ENCODE peak calls at places on chromosomes 6 and 20, in six cellular contexts. Y is fibroblast of the aortic adventitia, U is substantia nigra, Z is AG08396, L is hepatic stellate cell, C is AG08395. W is an unnamed sample.

GRCh38 chr6:15066433-15067337 is 179.2 kb upstream of the JARID2 start:
- DNase-seq in Y (peak; percentile 45), U (no peak), Z (peak; percentile 44), L (no peak), C (peak; percentile 69), W (no peak)

GRCh38 chr20:34037767-34038166 is 44.1 kb downstream of the RALY start:
- DNase-seq in Y (peak; percentile 92), U (no peak), Z (peak; percentile 67), L (peak; percentile 32), C (peak; percentile 53), W (no peak)

GRCh38 chr6:149346075-149346474 is 28.6 kb downstream of the TAB2 start:
- DNase-seq in Y (no peak), U (no peak), Z (no peak), L (no peak), C (no peak), W (no peak)

GRCh38 chr20:38073307-38074010 is 39.9 kb downstream of the RPRD1B start:
- DNase-seq in Y (peak; percentile 99), U (no peak), Z (peak; percentile 73), L (peak; percentile 70), C (peak; percentile 86), W (no peak)

GRCh38 chr6:46215777-46216176 is 45.0 kb upstream of the ENPP5 start:
- DNase-seq in Y (no peak), U (no peak), Z (no peak), L (no peak), C (no peak), W (no peak)

GRCh38 chr6:139496654-139497343 is 122.4 kb upstream of the CITED2 start:
- DNase-seq in Y (no peak), U (no peak), Z (no peak), L (no peak), C (no peak), W (no peak)

GRCh38 chr6:110415297-110415916 is at the start of gene DDO:
- DNase-seq in Y (peak; percentile 62), U (peak; percentile 64), Z (peak; percentile 91), L (peak; percentile 95), C (peak; percentile 80), W (no peak)

GRCh38 chr20:47343007-47343472 is 13.5 kb downstream of the ZMYND8 start:
- DNase-seq in Y (peak; percentile 17), U (no peak), Z (no peak), L (no peak), C (no peak), W (no peak)

GRCh38 chr6:166305562-166306117 is 2.6 kb downstream of the PRR18 start:
- DNase-seq in Y (no peak), U (peak; percentile 32), Z (no peak), L (no peak), C (no peak), W (no peak)

GRCh38 chr20:36631651-36632050 is 14.3 kb downstream of the SLA2 start:
- DNase-seq in Y (no peak), U (no peak), Z (no peak), L (no peak), C (no peak), W (no peak)

GRCh38 chr20:20780127-20780822 is 67.8 kb upstream of the RALGAPA2 start:
- DNase-seq in Y (peak; percentile 44), U (no peak), Z (no peak), L (no peak), C (no peak), W (no peak)

GRCh38 chr6:140174509-140174908 is 800.1 kb upstream of the CITED2 start:
- DNase-seq in Y (peak; percentile 93), U (no peak), Z (peak; percentile 68), L (peak; percentile 30), C (peak; percentile 88), W (no peak)

GRCh38 chr6:37732688-37733087 is 35.0 kb upstream of the MDGA1 start:
- DNase-seq in Y (no peak), U (no peak), Z (no peak), L (no peak), C (no peak), W (no peak)

GRCh38 chr20:18032977-18033892 is 24.5 kb downstream of the OVOL2 start:
- DNase-seq in Y (no peak), U (no peak), Z (no peak), L (no peak), C (no peak), W (no peak)

GRCh38 chr20:1661542-1662299 is 4.1 kb upstream of the SIRPG start:
- DNase-seq in Y (no peak), U (no peak), Z (no peak), L (no peak), C (no peak), W (no peak)

GRCh38 chr20:17542993-17543412 is 11.8 kb upstream of the BFSP1 start:
- DNase-seq in Y (peak; percentile 95), U (no peak), Z (peak; percentile 53), L (peak; percentile 52), C (peak; percentile 71), W (no peak)

GRCh38 chr6:79546186-79546585 is 9.0 kb upstream of the LCA5 start:
- DNase-seq in Y (peak; percentile 29), U (no peak), Z (no peak), L (no peak), C (no peak), W (no peak)

GRCh38 chr20:61299088-61299487 is 47.0 kb downstream of the CDH4 start:
- DNase-seq in Y (no peak), U (no peak), Z (no peak), L (no peak), C (no peak), W (no peak)

GRCh38 chr20:5996765-5997164 is 46.3 kb downstream of the MCM8 start:
- DNase-seq in Y (no peak), U (no peak), Z (no peak), L (no peak), C (no peak), W (no peak)

GRCh38 chr6:51893356-51893755 is 194.1 kb downstream of the PKHD1 start:
- DNase-seq in Y (no peak), U (no peak), Z (no peak), L (no peak), C (no peak), W (no peak)

GRCh38 chr6:30748851-30749540 is 4.6 kb upstream of the IER3 start:
- DNase-seq in Y (no peak), U (no peak), Z (no peak), L (no peak), C (no peak), W (no peak)

GRCh38 chr20:35991142-35991771 is 22.9 kb downstream of the CNBD2 start:
- DNase-seq in Y (peak; percentile 51), U (no peak), Z (peak; percentile 56), L (peak; percentile 54), C (peak; percentile 65), W (no peak)

GRCh38 chr20:19047040-19047950 is 165.1 kb upstream of the SLC24A3 start:
- DNase-seq in Y (no peak), U (no peak), Z (no peak), L (no peak), C (no peak), W (no peak)

GRCh38 chr6:25882066-25882496 is 8.0 kb upstream of the SLC17A3 start:
- DNase-seq in Y (no peak), U (no peak), Z (no peak), L (no peak), C (no peak), W (no peak)

GRCh38 chr6:37319156-37319555 is 34.6 kb upstream of the RNF8 start:
- DNase-seq in Y (no peak), U (no peak), Z (no peak), L (no peak), C (no peak), W (no peak)

GRCh38 chr6:27157461-27158315 is 89.8 kb upstream of the PRSS16 start:
- DNase-seq in Y (peak; percentile 73), U (peak; percentile 43), Z (peak; percentile 48), L (no peak), C (peak; percentile 55), W (no peak)

GRCh38 chr6:144094731-144095133 is 641 bp downstream of the SF3B5 start:
- DNase-seq in Y (no peak), U (no peak), Z (no peak), L (no peak), C (peak; percentile 4), W (no peak)

GRCh38 chr6:8940356-8940755 is 505.0 kb upstream of the SLC35B3 start:
- DNase-seq in Y (no peak), U (no peak), Z (no peak), L (no peak), C (no peak), W (no peak)

GRCh38 chr6:124963416-124964083 is 1.3 kb downstream of the RNF217 start:
- DNase-seq in Y (peak; percentile 55), U (no peak), Z (peak; percentile 60), L (peak; percentile 50), C (no peak), W (no peak)

GRCh38 chr6:159451051-159451450 is 242.0 kb downstream of the SOD2 start:
- DNase-seq in Y (peak; percentile 7), U (no peak), Z (peak; percentile 17), L (no peak), C (peak; percentile 41), W (no peak)

GRCh38 chr6:75602897-75603395 is 1.3 kb downstream of the SENP6 start:
- DNase-seq in Y (peak; percentile 8), U (no peak), Z (no peak), L (no peak), C (no peak), W (no peak)

GRCh38 chr20:32592022-32592421 is 6.9 kb upstream of the NOL4L start:
- DNase-seq in Y (no peak), U (no peak), Z (no peak), L (no peak), C (no peak), W (no peak)

GRCh38 chr6:37741757-37742400 is 44.2 kb upstream of the MDGA1 start:
- DNase-seq in Y (peak; percentile 9), U (no peak), Z (peak; percentile 48), L (peak; percentile 35), C (peak; percentile 47), W (no peak)

GRCh38 chr20:13493143-13493542 is 145.6 kb downstream of the TASP1 start:
- DNase-seq in Y (no peak), U (no peak), Z (no peak), L (no peak), C (no peak), W (no peak)